ENCODE peak calls at places on chromosomes 6 and 20, in eight cellular contexts. A is neural progenitor cell, G is A549, U is body of pancreas, X is hepatocyte, C is tibial nerve, K is foreskin keratinocyte, V is lung. Y is an unnamed sample. For H3K4me1, the result is how much of the 10 kb centered on the place peaks cover.

GRCh38 chr20:17169575-17170136 is 57.2 kb upstream of the PCSK2 start:
- DNase-seq in A (no peak), G (no peak), U (no peak), X (no peak), C (no peak), K (no peak), V (no peak), Y (no peak)

GRCh38 chr6:11744753-11745152 is 33.9 kb downstream of the ADTRP start:
- DNase-seq in A (no peak), G (no peak), U (peak), X (peak), C (peak), K (no peak), V (peak), Y (peak)

GRCh38 chr6:27188206-27188884 is 59.2 kb upstream of the PRSS16 start:
- DNase-seq in A (peak), G (peak), U (peak), X (peak), C (no peak), K (peak), V (peak), Y (peak)

GRCh38 chr6:99294786-99295185 is 54.7 kb downstream of the FAXC start:
- DNase-seq in A (no peak), G (no peak), U (no peak), X (no peak), C (no peak), K (no peak), V (no peak), Y (no peak)

GRCh38 chr20:14785065-14785743 is 447.8 kb upstream of the FLRT3 start:
- DNase-seq in A (no peak), G (no peak), U (no peak), X (no peak), C (no peak), K (no peak), V (no peak), Y (no peak)

GRCh38 chr6:148177589-148178233 is 164.9 kb upstream of the SASH1 start:
- DNase-seq in A (peak), G (peak), U (peak), X (peak), C (peak), K (no peak), V (peak), Y (peak)

GRCh38 chr20:35458388-35458787 is 3.0 kb downstream of the CEP250 start:
- DNase-seq in A (no peak), G (no peak), U (no peak), X (no peak), C (no peak), K (no peak), V (no peak), Y (no peak)

GRCh38 chr6:68559052-68559451 is 76.0 kb upstream of the ADGRB3 start:
- DNase-seq in A (no peak), G (no peak), U (no peak), X (no peak), C (no peak), K (no peak), V (no peak), Y (no peak)

GRCh38 chr6:169340395-169340794 is 86.7 kb upstream of the THBS2 start:
- DNase-seq in A (no peak), G (peak), U (no peak), X (no peak), C (no peak), K (no peak), V (no peak), Y (no peak)

GRCh38 chr6:14635933-14636599 is 518.5 kb downstream of the CD83 start:
- DNase-seq in A (no peak), G (no peak), U (no peak), X (no peak), C (no peak), K (no peak), V (no peak), Y (no peak)

GRCh38 chr6:108114861-108115597 is 40.5 kb upstream of the OSTM1 start:
- DNase-seq in A (peak), G (peak), U (peak), X (peak), C (no peak), K (no peak), V (peak), Y (peak)

GRCh38 chr20:17612975-17613327 is 43.1 kb downstream of the DSTN start:
- DNase-seq in A (no peak), G (no peak), U (no peak), X (peak), C (no peak), K (no peak), V (no peak), Y (no peak)

GRCh38 chr6:99219788-99220187 is 129.7 kb downstream of the FAXC start:
- DNase-seq in A (peak), G (peak), U (no peak), X (peak), C (no peak), K (no peak), V (no peak), Y (no peak)

GRCh38 chr6:138692978-138693909 is 80.3 kb upstream of the CCDC28A start:
- DNase-seq in A (peak), G (peak), U (peak), X (peak), C (peak), K (peak), V (peak), Y (peak)

GRCh38 chr20:60206259-60206658 is 248.0 kb downstream of the CDH26 start:
- DNase-seq in A (peak), G (peak), U (no peak), X (peak), C (no peak), K (no peak), V (no peak), Y (peak)

GRCh38 chr20:33837096-33837830 is 26.1 kb downstream of the CHMP4B start:
- DNase-seq in A (no peak), G (no peak), U (no peak), X (no peak), C (no peak), K (no peak), V (no peak), Y (no peak)

GRCh38 chr6:89956182-89956581 is 61.9 kb downstream of the GJA10 start:
- DNase-seq in A (no peak), G (no peak), U (no peak), X (no peak), C (no peak), K (no peak), V (no peak), Y (no peak)

GRCh38 chr6:89952696-89953095 is 58.4 kb downstream of the GJA10 start:
- DNase-seq in A (no peak), G (no peak), U (no peak), X (no peak), C (no peak), K (peak), V (no peak), Y (peak)

GRCh38 chr6:89952361-89952680 is 58.1 kb downstream of the GJA10 start:
- DNase-seq in A (no peak), G (no peak), U (no peak), X (no peak), C (no peak), K (no peak), V (no peak), Y (no peak)

GRCh38 chr6:89954721-89955148 is 60.5 kb downstream of the GJA10 start:
- DNase-seq in A (no peak), G (no peak), U (no peak), X (no peak), C (no peak), K (no peak), V (no peak), Y (no peak)

DNA sequence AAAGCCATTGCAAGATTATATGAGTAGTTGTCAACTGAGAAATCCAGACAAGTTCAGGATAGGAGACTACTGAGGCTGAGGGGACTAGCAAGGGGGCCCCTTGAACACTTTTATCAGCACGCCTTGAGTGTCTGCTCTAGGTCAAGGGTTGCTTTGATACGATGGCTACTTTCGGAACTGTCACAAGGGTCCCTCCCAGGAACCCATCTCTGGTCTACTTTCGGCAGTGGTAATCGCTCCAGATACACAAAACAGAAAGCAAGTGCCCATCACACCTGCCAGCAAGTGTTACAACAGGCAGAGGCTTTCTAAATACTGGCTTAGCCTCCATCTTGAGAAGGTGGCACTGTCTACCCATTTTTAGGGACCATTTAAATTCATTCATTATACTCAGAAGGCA is 61.1 kb downstream of the GJA10 start:
- DNase-seq in A (no peak), G (no peak), U (no peak), X (no peak), C (no peak), K (no peak), V (no peak), Y (no peak)
- H3K27ac ChIP-seq in A (no peak), G (no peak), U (no peak), X (no peak), C (no peak), K (no peak), V (no peak), Y (no peak)

DNA sequence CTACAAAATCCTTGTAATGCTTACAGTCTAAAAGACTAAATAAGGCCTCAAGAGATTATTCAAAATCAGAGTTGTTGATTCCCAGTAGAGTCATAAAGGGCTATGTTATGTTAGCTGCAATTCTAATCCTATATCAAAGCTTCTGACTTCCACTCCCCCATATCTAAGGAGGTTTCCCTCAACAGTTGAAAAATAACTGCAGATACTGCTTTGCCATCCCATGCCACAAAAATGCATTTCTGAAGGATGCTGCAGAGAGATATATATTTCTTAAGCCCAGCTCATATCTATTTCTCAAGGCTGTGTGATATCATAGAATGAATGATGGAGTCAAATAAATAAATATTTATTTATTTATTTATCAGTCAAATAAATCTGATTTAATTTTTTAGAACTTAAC is 332.3 kb downstream of the LAMA2 start:
- DNase-seq in A (no peak), G (no peak), U (no peak), X (no peak), C (no peak), K (no peak), V (no peak), Y (no peak)
- H3K4me1 ChIP-seq in A (under half), G (under half), U (under half), X (under half), C (under half), K (under half), V (under half), Y (under half)

DNA sequence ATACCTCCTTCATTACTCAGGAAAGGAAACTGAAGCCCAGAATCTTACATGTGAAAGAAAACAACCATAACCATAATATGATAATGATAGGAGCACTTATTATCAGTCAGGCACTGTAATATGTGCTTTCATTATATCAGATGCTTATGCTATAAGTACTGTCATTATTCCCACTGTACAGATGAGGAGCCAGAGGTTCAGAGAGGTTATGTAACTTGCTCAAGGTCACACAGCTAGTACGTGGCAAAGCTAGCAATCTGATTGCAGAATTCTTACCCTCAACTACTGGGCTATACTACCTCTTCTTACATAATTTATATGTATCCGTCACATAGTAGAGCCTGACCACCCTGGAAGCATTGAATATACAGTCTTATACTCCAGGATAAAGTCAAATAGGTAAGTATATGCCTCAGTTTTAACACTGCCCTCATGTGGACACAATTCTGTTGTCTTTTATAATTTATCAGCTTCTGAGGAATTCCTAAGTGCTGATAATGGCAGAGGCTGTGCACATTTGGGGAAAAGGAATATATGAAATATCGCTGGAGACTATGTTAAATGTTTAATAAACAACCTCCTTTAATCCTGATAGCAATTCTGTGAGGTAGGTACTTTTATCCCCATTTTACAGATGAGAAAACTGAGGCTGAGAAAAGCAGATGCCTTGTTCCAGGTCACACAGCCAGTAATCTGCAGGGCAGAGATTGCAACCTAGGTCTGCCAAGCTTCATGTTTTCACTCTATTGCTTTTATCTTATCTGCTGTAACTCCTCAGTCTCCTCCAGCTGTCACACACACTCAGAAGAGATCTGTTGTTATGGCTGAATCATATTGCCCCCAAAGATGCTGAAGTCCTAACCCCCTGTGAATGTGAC is 13.4 kb downstream of the BCAS1 start:
- DNase-seq in A (no peak), G (no peak), U (no peak), X (no peak), C (no peak), K (no peak), V (no peak), Y (no peak)
- TF ChIP-seq CTCF in A (no peak), G (no peak), U (no peak), X (no peak), C (no peak), K (peak), V (no peak), Y (no peak)

DNA sequence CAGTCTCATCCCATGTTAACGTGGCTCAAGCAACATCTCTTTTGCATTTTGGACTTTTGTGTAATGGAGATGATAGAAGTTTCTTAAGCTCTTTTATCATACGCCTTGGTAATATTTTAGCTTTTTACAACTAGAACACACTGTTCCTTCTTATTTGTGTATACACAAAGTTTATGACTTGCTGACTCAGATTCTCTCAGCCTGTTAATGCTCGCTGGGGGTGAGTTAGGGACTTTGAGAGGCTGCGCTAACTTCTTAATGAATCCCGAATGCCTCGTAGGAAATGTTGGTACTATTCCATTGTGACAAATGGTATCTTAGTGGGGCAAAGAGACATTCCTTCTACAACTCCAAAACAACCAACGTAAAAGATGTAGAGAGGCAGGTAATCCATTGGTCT is 509.7 kb downstream of the DOK5 start:
- DNase-seq in A (no peak), G (no peak), U (no peak), X (peak), C (no peak), K (no peak), V (no peak), Y (no peak)
- H3K27ac ChIP-seq in A (no peak), G (no peak), U (no peak), X (no peak), C (no peak), K (no peak), V (no peak), Y (no peak)

GRCh38 chr6:1383729-1384548 is 5.4 kb upstream of the FOXF2 start:
- DNase-seq in A (peak), G (no peak), U (no peak), X (peak), C (no peak), K (no peak), V (no peak), Y (no peak)
- H3K4me1 ChIP-seq in A (under half), G (under half), U (under half), X (under half), C (under half), K (under half), V (under half), Y (under half)

GRCh38 chr6:28769626-28770402 is 154.0 kb downstream of the TRIM27 start:
- DNase-seq in A (peak), G (peak), U (no peak), X (peak), C (no peak), K (no peak), V (no peak), Y (peak)
- TF ChIP-seq CTCF in A (peak), G (peak), U (no peak), X (peak), C (no peak), K (peak), V (no peak), Y (peak)

GRCh38 chr6:105483492-105483891 is 80.6 kb upstream of the PREP start:
- DNase-seq in A (no peak), G (peak), U (no peak), X (peak), C (no peak), K (no peak), V (no peak), Y (peak)
- H3K27ac ChIP-seq in A (no peak), G (peak), U (no peak), X (peak), C (peak), K (peak), V (no peak), Y (no peak)

DNA sequence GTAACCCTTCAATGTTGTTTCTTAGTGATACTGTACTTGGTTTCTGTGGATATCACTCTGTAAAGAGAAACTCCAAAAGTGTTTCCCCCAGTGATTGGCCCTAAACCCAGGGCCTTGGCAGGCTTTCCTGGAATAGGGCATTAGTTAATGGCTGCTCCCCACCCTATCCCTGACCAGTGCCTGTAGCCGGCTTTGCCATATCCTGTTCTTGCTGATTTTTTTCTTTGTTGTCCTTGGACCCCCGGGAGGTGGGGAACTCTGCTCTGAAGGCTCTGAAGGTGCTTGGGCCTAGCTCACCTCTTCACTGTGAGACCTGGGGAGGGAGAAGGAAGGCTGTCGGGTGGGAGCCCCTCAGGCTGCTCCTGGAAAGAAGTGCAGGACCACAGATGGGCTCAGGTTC is 120.1 kb downstream of the TCP11 start:
- DNase-seq in A (no peak), G (no peak), U (no peak), X (no peak), C (no peak), K (no peak), V (no peak), Y (no peak)
- H3K4me1 ChIP-seq in A (under half), G (under half), U (under half), X (half or more), C (half or more), K (under half), V (under half), Y (half or more)

DNA sequence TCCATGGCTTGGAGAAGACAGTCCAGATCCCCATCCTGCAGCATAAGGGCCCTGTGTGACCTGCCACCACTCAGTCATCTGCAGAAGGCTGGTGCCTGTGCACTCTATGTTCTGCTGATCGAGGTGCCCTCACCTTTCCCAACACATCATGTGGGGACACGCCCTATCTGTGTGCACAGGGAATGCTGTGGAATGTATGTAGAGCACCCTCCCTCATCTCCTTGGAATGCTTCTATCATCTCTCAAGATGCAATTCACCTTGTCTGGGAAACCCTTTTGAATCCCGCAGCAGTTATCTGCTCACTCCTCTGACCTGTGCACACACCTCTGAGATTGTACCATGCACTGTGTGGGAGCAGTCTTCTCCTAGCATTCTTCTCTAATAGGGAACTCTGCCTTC is 207.2 kb upstream of the SSTR4 start:
- DNase-seq in A (no peak), G (peak), U (no peak), X (peak), C (no peak), K (peak), V (no peak), Y (no peak)
- TF ChIP-seq CTCF in A (no peak), G (no peak), U (no peak), X (no peak), C (no peak), K (no peak), V (no peak), Y (no peak)

GRCh38 chr6:163370807-163371206 is 43.7 kb upstream of the QKI start:
- DNase-seq in A (no peak), G (no peak), U (peak), X (no peak), C (no peak), K (no peak), V (no peak), Y (no peak)
- H3K27ac ChIP-seq in A (no peak), G (no peak), U (no peak), X (no peak), C (no peak), K (no peak), V (no peak), Y (no peak)

Y was measured in cardiac muscle cell.